ENCODE peak calls at places on chromosomes 3 and 15, in seven cellular contexts. One of them, this sample, is unnamed.

GRCh38 chr3:193775421-193776077 is 182.5 kb downstream of the OPA1 start:
- DNase-seq in T-cell: no peak
- DNase-seq in kidney: no peak
- DNase-seq in OCI-LY7: no peak
- DNase-seq in AG10803: no peak
- DNase-seq in HTR-8/SVneo: no peak
- DNase-seq in Right ventricle myocardium superior: no peak
- DNase-seq in this sample: no peak

GRCh38 chr3:25458420-25458814 is 30.4 kb downstream of the RARB start:
- DNase-seq in T-cell: no peak
- DNase-seq in kidney: no peak
- DNase-seq in OCI-LY7: no peak
- DNase-seq in AG10803: no peak
- DNase-seq in HTR-8/SVneo: no peak
- DNase-seq in Right ventricle myocardium superior: no peak
- DNase-seq in this sample: no peak

GRCh38 chr3:107838196-107838595 is 252.6 kb downstream of the CD47 start:
- DNase-seq in T-cell: no peak
- DNase-seq in kidney: no peak
- DNase-seq in OCI-LY7: no peak
- DNase-seq in AG10803: no peak
- DNase-seq in HTR-8/SVneo: no peak
- DNase-seq in Right ventricle myocardium superior: no peak
- DNase-seq in this sample: no peak

GRCh38 chr3:29822051-29822450 is 541.2 kb downstream of the RBMS3 start:
- DNase-seq in T-cell: no peak
- DNase-seq in kidney: no peak
- DNase-seq in OCI-LY7: no peak
- DNase-seq in AG10803: peak
- DNase-seq in HTR-8/SVneo: no peak
- DNase-seq in Right ventricle myocardium superior: no peak
- DNase-seq in this sample: no peak

GRCh38 chr3:134796313-134797079 is 1.4 kb downstream of the EPHB1 start:
- DNase-seq in T-cell: no peak
- DNase-seq in kidney: peak
- DNase-seq in OCI-LY7: no peak
- DNase-seq in AG10803: peak
- DNase-seq in HTR-8/SVneo: no peak
- DNase-seq in Right ventricle myocardium superior: no peak
- DNase-seq in this sample: no peak

GRCh38 chr15:99720533-99720932 is 12.7 kb downstream of the LYSMD4 start:
- DNase-seq in T-cell: no peak
- DNase-seq in kidney: no peak
- DNase-seq in OCI-LY7: no peak
- DNase-seq in AG10803: no peak
- DNase-seq in HTR-8/SVneo: no peak
- DNase-seq in Right ventricle myocardium superior: no peak
- DNase-seq in this sample: no peak

GRCh38 chr3:73509812-73510211 is 114.9 kb downstream of the PDZRN3 start:
- DNase-seq in T-cell: no peak
- DNase-seq in kidney: no peak
- DNase-seq in OCI-LY7: no peak
- DNase-seq in AG10803: peak
- DNase-seq in HTR-8/SVneo: no peak
- DNase-seq in Right ventricle myocardium superior: no peak
- DNase-seq in this sample: no peak

GRCh38 chr15:40054746-40055575 is 16.0 kb upstream of the SRP14 start:
- DNase-seq in T-cell: peak
- DNase-seq in kidney: peak
- DNase-seq in OCI-LY7: peak
- DNase-seq in AG10803: peak
- DNase-seq in HTR-8/SVneo: peak
- DNase-seq in Right ventricle myocardium superior: no peak
- DNase-seq in this sample: no peak

GRCh38 chr3:81216192-81216591 is 545.3 kb downstream of the GBE1 start:
- DNase-seq in T-cell: no peak
- DNase-seq in kidney: no peak
- DNase-seq in OCI-LY7: no peak
- DNase-seq in AG10803: peak
- DNase-seq in HTR-8/SVneo: peak
- DNase-seq in Right ventricle myocardium superior: no peak
- DNase-seq in this sample: no peak

GRCh38 chr3:151216641-151217040 is 13.6 kb upstream of the GPR171 start:
- DNase-seq in T-cell: no peak
- DNase-seq in kidney: no peak
- DNase-seq in OCI-LY7: no peak
- DNase-seq in AG10803: peak
- DNase-seq in HTR-8/SVneo: no peak
- DNase-seq in Right ventricle myocardium superior: no peak
- DNase-seq in this sample: no peak

GRCh38 chr3:61814674-61815073 is 253.3 kb downstream of the PTPRG start:
- DNase-seq in T-cell: no peak
- DNase-seq in kidney: no peak
- DNase-seq in OCI-LY7: no peak
- DNase-seq in AG10803: no peak
- DNase-seq in HTR-8/SVneo: no peak
- DNase-seq in Right ventricle myocardium superior: no peak
- DNase-seq in this sample: no peak

GRCh38 chr15:61186905-61187865 is 41.9 kb downstream of the RORA start:
- DNase-seq in T-cell: no peak
- DNase-seq in kidney: peak
- DNase-seq in OCI-LY7: no peak
- DNase-seq in AG10803: peak
- DNase-seq in HTR-8/SVneo: no peak
- DNase-seq in Right ventricle myocardium superior: peak
- DNase-seq in this sample: no peak

GRCh38 chr3:143120716-143121239 is 1.2 kb downstream of the CHST2 start:
- DNase-seq in T-cell: peak
- DNase-seq in kidney: peak
- DNase-seq in OCI-LY7: no peak
- DNase-seq in AG10803: peak
- DNase-seq in HTR-8/SVneo: no peak
- DNase-seq in Right ventricle myocardium superior: peak
- DNase-seq in this sample: peak

GRCh38 chr3:55203006-55203405 is 275.1 kb upstream of the LRTM1 start:
- DNase-seq in T-cell: no peak
- DNase-seq in kidney: no peak
- DNase-seq in OCI-LY7: no peak
- DNase-seq in AG10803: peak
- DNase-seq in HTR-8/SVneo: no peak
- DNase-seq in Right ventricle myocardium superior: no peak
- DNase-seq in this sample: no peak

GRCh38 chr3:41363830-41364523 is 164.7 kb downstream of the CTNNB1 start:
- DNase-seq in T-cell: no peak
- DNase-seq in kidney: no peak
- DNase-seq in OCI-LY7: no peak
- DNase-seq in AG10803: no peak
- DNase-seq in HTR-8/SVneo: no peak
- DNase-seq in Right ventricle myocardium superior: no peak
- DNase-seq in this sample: no peak

GRCh38 chr3:64438837-64439236 is 213.6 kb upstream of the PRICKLE2 start:
- DNase-seq in T-cell: no peak
- DNase-seq in kidney: peak
- DNase-seq in OCI-LY7: no peak
- DNase-seq in AG10803: no peak
- DNase-seq in HTR-8/SVneo: no peak
- DNase-seq in Right ventricle myocardium superior: no peak
- DNase-seq in this sample: no peak

GRCh38 chr15:39748276-39748675 is 34.4 kb downstream of the FSIP1 start:
- DNase-seq in T-cell: no peak
- DNase-seq in kidney: no peak
- DNase-seq in OCI-LY7: no peak
- DNase-seq in AG10803: peak
- DNase-seq in HTR-8/SVneo: no peak
- DNase-seq in Right ventricle myocardium superior: no peak
- DNase-seq in this sample: no peak

GRCh38 chr15:64851503-64851840 is 9.8 kb downstream of the PLEKHO2 start:
- DNase-seq in T-cell: no peak
- DNase-seq in kidney: peak
- DNase-seq in OCI-LY7: no peak
- DNase-seq in AG10803: peak
- DNase-seq in HTR-8/SVneo: no peak
- DNase-seq in Right ventricle myocardium superior: no peak
- DNase-seq in this sample: no peak

GRCh38 chr15:77584201-77584600 is 48.5 kb downstream of the LINGO1 start:
- DNase-seq in T-cell: no peak
- DNase-seq in kidney: peak
- DNase-seq in OCI-LY7: peak
- DNase-seq in AG10803: no peak
- DNase-seq in HTR-8/SVneo: no peak
- DNase-seq in Right ventricle myocardium superior: no peak
- DNase-seq in this sample: no peak